ENCODE peak calls at places on chromosome 15, in nine cellular contexts. V, W, Q, K, L, C, Y, X and F are unnamed samples.

GRCh38 chr15:66170042-66170441 is 83.5 kb downstream of the MEGF11 start:
- DNase-seq in V (no peak), W (no peak), Q (no peak), K (no peak), L (no peak), C (no peak), Y (no peak), X (no peak), F (no peak)

GRCh38 chr15:73601449-73602425 is 31.5 kb downstream of the NPTN start:
- DNase-seq in V (peak; percentile 48), W (peak; percentile 61), Q (no peak), K (no peak), L (no peak), C (no peak), Y (no peak), X (peak; percentile 62), F (peak; percentile 31)

GRCh38 chr15:62706361-62706760 is 336.2 kb upstream of the TPM1 start:
- DNase-seq in V (no peak), W (no peak), Q (no peak), K (no peak), L (no peak), C (no peak), Y (no peak), X (no peak), F (no peak)

GRCh38 chr15:32669870-32670623 is 28.5 kb downstream of the SCG5 start:
- DNase-seq in V (peak; percentile 71), W (peak; percentile 45), Q (no peak), K (no peak), L (peak; percentile 37), C (no peak), Y (no peak), X (peak; percentile 71), F (no peak)

GRCh38 chr15:41233367-41233771 is 2.3 kb downstream of the CHP1 start:
- DNase-seq in V (peak; percentile 68), W (peak; percentile 86), Q (peak; percentile 59), K (no peak), L (no peak), C (no peak), Y (no peak), X (peak; percentile 90), F (peak; percentile 48)

GRCh38 chr15:30872341-30872748 is 31.4 kb upstream of the FAN1 start:
- DNase-seq in V (no peak), W (peak; percentile 61), Q (no peak), K (no peak), L (no peak), C (no peak), Y (no peak), X (peak; percentile 14), F (no peak)

GRCh38 chr15:56981160-56981559 is 62.7 kb downstream of the TCF12 start:
- DNase-seq in V (no peak), W (no peak), Q (no peak), K (no peak), L (no peak), C (no peak), Y (no peak), X (no peak), F (no peak)

GRCh38 chr15:60798821-60799220 is 319.9 kb upstream of the ICE2 start:
- DNase-seq in V (peak; percentile 49), W (peak; percentile 79), Q (peak; percentile 15), K (no peak), L (no peak), C (no peak), Y (no peak), X (peak; percentile 89), F (no peak)

GRCh38 chr15:65382921-65383320 is 5.1 kb upstream of the IGDCC3 start:
- DNase-seq in V (no peak), W (no peak), Q (no peak), K (no peak), L (no peak), C (no peak), Y (no peak), X (no peak), F (no peak)